ENCODE peak calls at places on chromosomes 16 and 17, in eight cellular contexts. D, E, J, X, M, O, I and P are unnamed samples.
A peak's percentile ranks its signal among the peaks of the same experiment; 100 is the strongest.

GRCh38 chr16:29688172-29688571 is 9.2 kb downstream of the QPRT start:
- DNase-seq in J (no peak), X (no peak), M (no peak), I (no peak), O (no peak), E (no peak), D (no peak), P (no peak)

GRCh38 chr16:756428-756827 is 4.1 kb upstream of the MSLN start:
- DNase-seq in D (no peak), M (no peak), O (no peak), J (no peak), I (no peak), E (no peak), X (no peak), P (no peak)

GRCh38 chr16:22164482-22164881 is 2.2 kb downstream of the SDR42E2 start:
- DNase-seq in X (no peak), E (no peak), M (no peak), I (no peak), J (no peak), O (no peak), D (no peak), P (no peak)

GRCh38 chr16:3938471-3938842 is 57.9 kb upstream of the CREBBP start:
- DNase-seq in J (no peak), I (no peak), M (no peak), O (no peak), E (no peak), X (no peak), D (no peak), P (no peak)

GRCh38 chr17:39926588-39927100 is 757 bp downstream of the ORMDL3 start:
- DNase-seq in D (peak; percentile 85), E (no peak), X (no peak), J (no peak), I (peak; percentile 77), O (peak; percentile 30), M (no peak), P (no peak)

GRCh38 chr17:83146347-83146746 is 66.9 kb downstream of the METRNL start:
- DNase-seq in O (no peak), X (no peak), I (peak; percentile 33), E (no peak), J (no peak), M (no peak), D (no peak), P (no peak)

GRCh38 chr17:1108810-1109605 is 70.8 kb downstream of the ABR start:
- DNase-seq in D (peak; percentile 84), X (peak; percentile 24), I (peak; percentile 88), J (no peak), O (peak; percentile 42), M (no peak), E (no peak), P (no peak)

GRCh38 chr16:54926166-54926838 is 4.4 kb upstream of the IRX5 start:
- DNase-seq in O (peak; percentile 69), M (no peak), D (no peak), J (no peak), I (no peak), E (no peak), X (peak; percentile 1), P (no peak)